ENCODE peak calls at places on chromosomes 11 and 22, in ten cellular contexts. One of them, this sample, is unnamed.
A peak's percentile ranks its signal among the peaks of the same experiment; 100 is the strongest.

GRCh38 chr11:90288207-90288821 is 65.5 kb upstream of the CHORDC1 start:
- DNase-seq in heart right ventricle: no peak
- DNase-seq in tibial nerve: no peak
- DNase-seq in H1: no peak
- DNase-seq in stomach: no peak
- DNase-seq in H9: no peak
- DNase-seq in pancreas: no peak
- DNase-seq in prostate gland: no peak
- DNase-seq in endothelial cell of umbilical vein: peak; percentile 41
- DNase-seq in upper lobe of right lung: no peak
- DNase-seq in this sample: no peak

GRCh38 chr22:38733329-38734202 is 22.2 kb downstream of the SUN2 start:
- DNase-seq in heart right ventricle: peak; percentile 47
- DNase-seq in tibial nerve: peak; percentile 55
- DNase-seq in H1: peak; percentile 80
- DNase-seq in stomach: peak; percentile 77
- DNase-seq in H9: peak; percentile 58
- DNase-seq in pancreas: peak; percentile 73
- DNase-seq in prostate gland: peak; percentile 67
- DNase-seq in endothelial cell of umbilical vein: peak; percentile 19
- DNase-seq in upper lobe of right lung: peak; percentile 76
- DNase-seq in this sample: peak; percentile 86

GRCh38 chr11:61032824-61033223 is 61.3 kb downstream of the CD6 start:
- DNase-seq in heart right ventricle: no peak
- DNase-seq in tibial nerve: no peak
- DNase-seq in H1: no peak
- DNase-seq in stomach: no peak
- DNase-seq in H9: no peak
- DNase-seq in pancreas: no peak
- DNase-seq in prostate gland: no peak
- DNase-seq in endothelial cell of umbilical vein: no peak
- DNase-seq in upper lobe of right lung: no peak
- DNase-seq in this sample: no peak

GRCh38 chr11:108618529-108618928 is 25.0 kb upstream of the EXPH5 start:
- DNase-seq in heart right ventricle: no peak
- DNase-seq in tibial nerve: no peak
- DNase-seq in H1: no peak
- DNase-seq in stomach: no peak
- DNase-seq in H9: no peak
- DNase-seq in pancreas: no peak
- DNase-seq in prostate gland: no peak
- DNase-seq in endothelial cell of umbilical vein: no peak
- DNase-seq in upper lobe of right lung: no peak
- DNase-seq in this sample: no peak

GRCh38 chr22:39773976-39774539 is 119.5 kb downstream of the ENTHD1 start:
- DNase-seq in heart right ventricle: no peak
- DNase-seq in tibial nerve: no peak
- DNase-seq in H1: no peak
- DNase-seq in stomach: no peak
- DNase-seq in H9: no peak
- DNase-seq in pancreas: no peak
- DNase-seq in prostate gland: peak; percentile 21
- DNase-seq in endothelial cell of umbilical vein: peak; percentile 17
- DNase-seq in upper lobe of right lung: no peak
- DNase-seq in this sample: no peak

GRCh38 chr11:6225896-6226295 is 8.5 kb downstream of the FHIP1B start:
- DNase-seq in heart right ventricle: peak; percentile 17
- DNase-seq in tibial nerve: no peak
- DNase-seq in H1: no peak
- DNase-seq in stomach: no peak
- DNase-seq in H9: no peak
- DNase-seq in pancreas: no peak
- DNase-seq in prostate gland: no peak
- DNase-seq in endothelial cell of umbilical vein: peak; percentile 23
- DNase-seq in upper lobe of right lung: no peak
- DNase-seq in this sample: no peak

GRCh38 chr11:132439711-132440300 is 1069.4 kb downstream of the NTM start:
- DNase-seq in heart right ventricle: no peak
- DNase-seq in tibial nerve: no peak
- DNase-seq in H1: no peak
- DNase-seq in stomach: no peak
- DNase-seq in H9: no peak
- DNase-seq in pancreas: no peak
- DNase-seq in prostate gland: no peak
- DNase-seq in endothelial cell of umbilical vein: no peak
- DNase-seq in upper lobe of right lung: no peak
- DNase-seq in this sample: no peak

GRCh38 chr22:48332438-48333322 is 1495.0 kb downstream of the BRD1 start:
- DNase-seq in heart right ventricle: no peak
- DNase-seq in tibial nerve: no peak
- DNase-seq in H1: no peak
- DNase-seq in stomach: no peak
- DNase-seq in H9: no peak
- DNase-seq in pancreas: peak; percentile 44
- DNase-seq in prostate gland: no peak
- DNase-seq in endothelial cell of umbilical vein: no peak
- DNase-seq in upper lobe of right lung: no peak
- DNase-seq in this sample: peak; percentile 29

GRCh38 chr22:28351585-28351984 is 328.1 kb downstream of the TTC28 start:
- DNase-seq in heart right ventricle: no peak
- DNase-seq in tibial nerve: no peak
- DNase-seq in H1: no peak
- DNase-seq in stomach: no peak
- DNase-seq in H9: no peak
- DNase-seq in pancreas: no peak
- DNase-seq in prostate gland: no peak
- DNase-seq in endothelial cell of umbilical vein: no peak
- DNase-seq in upper lobe of right lung: no peak
- DNase-seq in this sample: no peak

GRCh38 chr11:60851327-60852059 is 4.3 kb downstream of the PTGDR2 start:
- DNase-seq in heart right ventricle: no peak
- DNase-seq in tibial nerve: no peak
- DNase-seq in H1: no peak
- DNase-seq in stomach: no peak
- DNase-seq in H9: no peak
- DNase-seq in pancreas: no peak
- DNase-seq in prostate gland: no peak
- DNase-seq in endothelial cell of umbilical vein: no peak
- DNase-seq in upper lobe of right lung: no peak
- DNase-seq in this sample: no peak

GRCh38 chr22:38345782-38346181 is 28.5 kb upstream of the CSNK1E start:
- DNase-seq in heart right ventricle: no peak
- DNase-seq in tibial nerve: no peak
- DNase-seq in H1: peak; percentile 35
- DNase-seq in stomach: peak; percentile 19
- DNase-seq in H9: no peak
- DNase-seq in pancreas: peak; percentile 21
- DNase-seq in prostate gland: peak; percentile 3
- DNase-seq in endothelial cell of umbilical vein: no peak
- DNase-seq in upper lobe of right lung: peak; percentile 25
- DNase-seq in this sample: peak; percentile 30

GRCh38 chr11:23540101-23540561 is 679.9 kb upstream of the CCDC179 start:
- DNase-seq in heart right ventricle: no peak
- DNase-seq in tibial nerve: no peak
- DNase-seq in H1: peak; percentile 50
- DNase-seq in stomach: no peak
- DNase-seq in H9: peak; percentile 69
- DNase-seq in pancreas: no peak
- DNase-seq in prostate gland: no peak
- DNase-seq in endothelial cell of umbilical vein: peak; percentile 61
- DNase-seq in upper lobe of right lung: no peak
- DNase-seq in this sample: peak; percentile 85

GRCh38 chr22:23419151-23419550 is 160.9 kb downstream of the IGLL1 start:
- DNase-seq in heart right ventricle: no peak
- DNase-seq in tibial nerve: no peak
- DNase-seq in H1: no peak
- DNase-seq in stomach: peak; percentile 5
- DNase-seq in H9: no peak
- DNase-seq in pancreas: no peak
- DNase-seq in prostate gland: no peak
- DNase-seq in endothelial cell of umbilical vein: no peak
- DNase-seq in upper lobe of right lung: no peak
- DNase-seq in this sample: no peak

GRCh38 chr11:119175493-119176077 is 7.1 kb downstream of the NLRX1 start:
- DNase-seq in heart right ventricle: no peak
- DNase-seq in tibial nerve: no peak
- DNase-seq in H1: no peak
- DNase-seq in stomach: no peak
- DNase-seq in H9: no peak
- DNase-seq in pancreas: no peak
- DNase-seq in prostate gland: no peak
- DNase-seq in endothelial cell of umbilical vein: peak; percentile 34
- DNase-seq in upper lobe of right lung: no peak
- DNase-seq in this sample: no peak

GRCh38 chr22:39943366-39943765 is 16.8 kb upstream of the TMA7B start:
- DNase-seq in heart right ventricle: no peak
- DNase-seq in tibial nerve: no peak
- DNase-seq in H1: peak; percentile 69
- DNase-seq in stomach: no peak
- DNase-seq in H9: peak; percentile 83
- DNase-seq in pancreas: no peak
- DNase-seq in prostate gland: no peak
- DNase-seq in endothelial cell of umbilical vein: no peak
- DNase-seq in upper lobe of right lung: no peak
- DNase-seq in this sample: peak; percentile 90

GRCh38 chr11:128469220-128469619 is 118.1 kb downstream of the ETS1 start:
- DNase-seq in heart right ventricle: no peak
- DNase-seq in tibial nerve: no peak
- DNase-seq in H1: no peak
- DNase-seq in stomach: no peak
- DNase-seq in H9: no peak
- DNase-seq in pancreas: no peak
- DNase-seq in prostate gland: no peak
- DNase-seq in endothelial cell of umbilical vein: no peak
- DNase-seq in upper lobe of right lung: no peak
- DNase-seq in this sample: no peak
- H3K27ac ChIP-seq in heart right ventricle: peak overlapping the region; percentile 79
- H3K27ac ChIP-seq in tibial nerve: peak overlapping the region; percentile 74
- H3K27ac ChIP-seq in H1: no peak overlapping the region
- H3K27ac ChIP-seq in stomach: peak overlapping the region; percentile 69
- H3K27ac ChIP-seq in H9: no peak overlapping the region
- H3K27ac ChIP-seq in pancreas: no peak overlapping the region
- H3K27ac ChIP-seq in prostate gland: no peak overlapping the region
- H3K27ac ChIP-seq in endothelial cell of umbilical vein: no peak overlapping the region
- H3K27ac ChIP-seq in upper lobe of right lung: no peak overlapping the region
- H3K27ac ChIP-seq in this sample: no peak overlapping the region

GRCh38 chr11:88280673-88281316 is 56.7 kb downstream of the CTSC start:
- DNase-seq in heart right ventricle: no peak
- DNase-seq in tibial nerve: no peak
- DNase-seq in H1: no peak
- DNase-seq in stomach: no peak
- DNase-seq in H9: no peak
- DNase-seq in pancreas: no peak
- DNase-seq in prostate gland: peak; percentile 34
- DNase-seq in endothelial cell of umbilical vein: peak; percentile 72
- DNase-seq in upper lobe of right lung: no peak
- DNase-seq in this sample: no peak

GRCh38 chr11:88282789-88283188 is 54.7 kb downstream of the CTSC start:
- DNase-seq in heart right ventricle: no peak
- DNase-seq in tibial nerve: no peak
- DNase-seq in H1: no peak
- DNase-seq in stomach: no peak
- DNase-seq in H9: no peak
- DNase-seq in pancreas: no peak
- DNase-seq in prostate gland: no peak
- DNase-seq in endothelial cell of umbilical vein: no peak
- DNase-seq in upper lobe of right lung: no peak
- DNase-seq in this sample: no peak

GRCh38 chr11:88275636-88276035 is 61.9 kb downstream of the CTSC start:
- DNase-seq in heart right ventricle: no peak
- DNase-seq in tibial nerve: no peak
- DNase-seq in H1: no peak
- DNase-seq in stomach: no peak
- DNase-seq in H9: no peak
- DNase-seq in pancreas: no peak
- DNase-seq in prostate gland: no peak
- DNase-seq in endothelial cell of umbilical vein: no peak
- DNase-seq in upper lobe of right lung: no peak
- DNase-seq in this sample: no peak

GRCh38 chr11:88284306-88285057 is 53.1 kb downstream of the CTSC start:
- DNase-seq in heart right ventricle: peak; percentile 11
- DNase-seq in tibial nerve: no peak
- DNase-seq in H1: no peak
- DNase-seq in stomach: no peak
- DNase-seq in H9: no peak
- DNase-seq in pancreas: no peak
- DNase-seq in prostate gland: no peak
- DNase-seq in endothelial cell of umbilical vein: peak; percentile 88
- DNase-seq in upper lobe of right lung: no peak
- DNase-seq in this sample: no peak

DNA sequence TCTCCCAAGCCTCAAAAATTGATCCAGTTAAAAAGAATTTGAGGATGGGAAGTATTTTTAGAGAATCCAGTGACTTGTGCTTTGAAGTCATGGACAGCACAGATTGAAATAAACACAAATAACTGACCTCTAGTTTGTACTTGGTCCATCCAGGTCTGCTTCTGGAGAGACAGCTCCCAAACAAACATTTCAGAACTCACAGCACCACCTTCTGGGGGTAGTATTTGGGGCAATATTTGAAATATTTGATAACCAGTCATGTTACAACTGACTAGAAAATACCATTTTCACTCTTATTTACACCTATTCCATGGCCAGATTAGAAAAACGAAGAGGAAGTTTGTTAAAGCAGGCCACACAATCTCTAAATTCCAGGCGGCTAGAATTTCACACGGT is 56.2 kb downstream of the CTSC start:
- DNase-seq in heart right ventricle: no peak
- DNase-seq in tibial nerve: no peak
- DNase-seq in H1: no peak
- DNase-seq in stomach: no peak
- DNase-seq in H9: no peak
- DNase-seq in pancreas: no peak
- DNase-seq in prostate gland: no peak
- DNase-seq in endothelial cell of umbilical vein: no peak
- DNase-seq in upper lobe of right lung: no peak
- DNase-seq in this sample: peak; percentile 47
- TF ChIP-seq CTCF in heart right ventricle: no peak
- TF ChIP-seq CTCF in tibial nerve: no peak
- TF ChIP-seq CTCF in H1: no peak
- TF ChIP-seq CTCF in stomach: no peak
- TF ChIP-seq CTCF in H9: peak; percentile 37
- TF ChIP-seq CTCF in pancreas: no peak
- TF ChIP-seq CTCF in prostate gland: no peak
- TF ChIP-seq CTCF in endothelial cell of umbilical vein: no peak
- TF ChIP-seq CTCF in upper lobe of right lung: no peak
- TF ChIP-seq CTCF in this sample: peak; percentile 46

GRCh38 chr11:121417607-121418006 is 34.5 kb upstream of the SORL1 start:
- DNase-seq in heart right ventricle: no peak
- DNase-seq in tibial nerve: no peak
- DNase-seq in H1: no peak
- DNase-seq in stomach: no peak
- DNase-seq in H9: no peak
- DNase-seq in pancreas: no peak
- DNase-seq in prostate gland: no peak
- DNase-seq in endothelial cell of umbilical vein: no peak
- DNase-seq in upper lobe of right lung: no peak
- DNase-seq in this sample: no peak
- H3K27ac ChIP-seq in heart right ventricle: peak overlapping the region; percentile 92
- H3K27ac ChIP-seq in tibial nerve: peak overlapping the region; percentile 51
- H3K27ac ChIP-seq in H1: no peak overlapping the region
- H3K27ac ChIP-seq in stomach: peak overlapping the region; percentile 69
- H3K27ac ChIP-seq in H9: no peak overlapping the region
- H3K27ac ChIP-seq in pancreas: peak overlapping the region; percentile 29
- H3K27ac ChIP-seq in prostate gland: peak overlapping the region; percentile 18
- H3K27ac ChIP-seq in endothelial cell of umbilical vein: no peak overlapping the region
- H3K27ac ChIP-seq in upper lobe of right lung: peak overlapping the region; percentile 75
- H3K27ac ChIP-seq in this sample: no peak overlapping the region

GRCh38 chr11:8252946-8253345 is 10.7 kb downstream of the LMO1 start:
- DNase-seq in heart right ventricle: no peak
- DNase-seq in tibial nerve: no peak
- DNase-seq in H1: peak; percentile 31
- DNase-seq in stomach: no peak
- DNase-seq in H9: peak; percentile 18
- DNase-seq in pancreas: peak; percentile 39
- DNase-seq in prostate gland: no peak
- DNase-seq in endothelial cell of umbilical vein: no peak
- DNase-seq in upper lobe of right lung: peak; percentile 34
- DNase-seq in this sample: no peak
- TF ChIP-seq CTCF in heart right ventricle: no peak
- TF ChIP-seq CTCF in tibial nerve: no peak
- TF ChIP-seq CTCF in H1: no peak
- TF ChIP-seq CTCF in stomach: no peak
- TF ChIP-seq CTCF in H9: no peak
- TF ChIP-seq CTCF in pancreas: no peak
- TF ChIP-seq CTCF in prostate gland: no peak
- TF ChIP-seq CTCF in endothelial cell of umbilical vein: no peak
- TF ChIP-seq CTCF in upper lobe of right lung: no peak
- TF ChIP-seq CTCF in this sample: no peak